ENCODE peak calls at places on chromosomes 2 and 18, in four cellular contexts. N, E, B and Z are unnamed samples.

GRCh38 chr2:179020156-179020750 is 29.7 kb downstream of the CCDC141 start:
- DNase-seq in N (peak), E (no peak), B (no peak), Z (peak)

GRCh38 chr2:189559579-189560272 is 20.9 kb downstream of the SLC40A1 start:
- DNase-seq in N (no peak), E (no peak), B (no peak), Z (peak)

GRCh38 chr2:80303006-80303741 is 1.4 kb downstream of the LRRTM1 start:
- DNase-seq in N (peak), E (no peak), B (no peak), Z (no peak)

GRCh38 chr2:9466147-9466683 is 8.1 kb upstream of the IAH1 start:
- DNase-seq in N (no peak), E (no peak), B (no peak), Z (no peak)

GRCh38 chr2:241844066-241844728 is 14.5 kb downstream of the PDCD1 start:
- DNase-seq in N (peak), E (peak), B (peak), Z (peak)

GRCh38 chr2:46549159-46549902 is 70.0 kb downstream of the TMEM247 start:
- DNase-seq in N (no peak), E (peak), B (no peak), Z (no peak)

GRCh38 chr18:68956650-68957049 is 158.8 kb downstream of the CCDC102B start:
- DNase-seq in N (no peak), E (no peak), B (no peak), Z (no peak)

GRCh38 chr2:94870392-94871225 is 621 bp upstream of the TEKT4 start:
- DNase-seq in N (no peak), E (no peak), B (no peak), Z (no peak)

GRCh38 chr2:86566828-86567205 is 3.6 kb upstream of the CHMP3 start:
- DNase-seq in N (no peak), E (no peak), B (no peak), Z (no peak)

GRCh38 chr2:136932700-136933099 is 167.4 kb downstream of the THSD7B start:
- DNase-seq in N (peak), E (peak), B (no peak), Z (no peak)

GRCh38 chr18:13653746-13654455 is 72.5 kb downstream of the FAM210A start:
- DNase-seq in N (no peak), E (no peak), B (no peak), Z (no peak)

GRCh38 chr2:105313877-105314276 is 15.7 kb downstream of the TGFBRAP1 start:
- DNase-seq in N (no peak), E (no peak), B (no peak), Z (no peak)

GRCh38 chr18:74493689-74494088 is 2.5 kb upstream of the CNDP2 start:
- DNase-seq in N (peak), E (peak), B (peak), Z (peak)

GRCh38 chr18:53649621-53650020 is 574.8 kb downstream of the MBD2 start:
- DNase-seq in N (peak), E (no peak), B (no peak), Z (no peak)

GRCh38 chr18:46158498-46158897 is 54.3 kb downstream of the HAUS1 start:
- DNase-seq in N (no peak), E (peak), B (no peak), Z (no peak)

GRCh38 chr18:653512-653911 is 3.9 kb upstream of the TYMS start:
- DNase-seq in N (no peak), E (no peak), B (no peak), Z (no peak)

GRCh38 chr18:61957801-61958516 is 65.2 kb upstream of the RNF152 start:
- DNase-seq in N (no peak), E (no peak), B (no peak), Z (no peak)

GRCh38 chr2:173358617-173359016 is 3.9 kb downstream of the CDCA7 start:
- DNase-seq in N (no peak), E (no peak), B (no peak), Z (no peak)

GRCh38 chr18:11392292-11392691 is 217.1 kb upstream of the SLC35G4 start:
- DNase-seq in N (peak), E (no peak), B (peak), Z (no peak)

GRCh38 chr2:159155315-159155714 is 131.2 kb downstream of the WDSUB1 start:
- DNase-seq in N (no peak), E (no peak), B (no peak), Z (no peak)

GRCh38 chr18:62710417-62710816 is 4.9 kb upstream of the PHLPP1 start:
- DNase-seq in N (no peak), E (peak), B (peak), Z (no peak)

GRCh38 chr2:197215988-197216979 is 94.3 kb downstream of the ANKRD44 start:
- DNase-seq in N (no peak), E (peak), B (peak), Z (no peak)

GRCh38 chr2:158395166-158395565 is 61.4 kb downstream of the CCDC148 start:
- DNase-seq in N (no peak), E (peak), B (peak), Z (no peak)

GRCh38 chr2:176117162-176117822 is 714 bp downstream of the HOXD10 start:
- DNase-seq in N (no peak), E (no peak), B (no peak), Z (no peak)

GRCh38 chr2:127580167-127581049 is 44.9 kb downstream of the MYO7B start:
- DNase-seq in N (no peak), E (no peak), B (no peak), Z (no peak)

GRCh38 chr2:203261326-203262159 is 22.7 kb downstream of the CYP20A1 start:
- DNase-seq in N (no peak), E (no peak), B (no peak), Z (no peak)

GRCh38 chr2:27191107-27191829 is 20.6 kb upstream of the ATRAID start:
- DNase-seq in N (peak), E (peak), B (peak), Z (peak)

GRCh38 chr2:96231316-96231715 is 22.7 kb upstream of the STARD7 start:
- DNase-seq in N (no peak), E (no peak), B (no peak), Z (no peak)

DNA sequence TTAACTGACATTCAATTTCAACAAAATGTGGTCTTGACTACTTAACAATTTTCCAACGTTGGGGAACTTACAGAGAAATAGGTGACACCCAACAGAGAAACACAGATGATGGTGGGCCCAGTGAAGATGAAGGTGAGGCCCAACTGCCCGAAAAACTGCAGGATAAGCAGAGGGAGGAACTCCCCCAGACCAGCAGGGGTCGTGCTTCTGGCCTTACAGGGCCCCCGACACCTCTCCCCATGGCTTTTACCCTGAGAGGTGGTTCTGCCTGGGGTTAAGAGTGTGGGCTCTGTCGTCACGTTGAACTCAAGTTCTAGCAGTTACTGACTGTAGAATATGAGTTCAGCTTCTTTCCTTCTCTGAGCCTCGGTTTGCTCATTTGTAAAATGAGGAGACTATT is 119.5 kb upstream of the SMIM21 start:
- DNase-seq in N (no peak), E (no peak), B (no peak), Z (no peak)
- TF ChIP-seq CTCF in N (no peak), E (no peak), B (peak), Z (no peak)

DNA sequence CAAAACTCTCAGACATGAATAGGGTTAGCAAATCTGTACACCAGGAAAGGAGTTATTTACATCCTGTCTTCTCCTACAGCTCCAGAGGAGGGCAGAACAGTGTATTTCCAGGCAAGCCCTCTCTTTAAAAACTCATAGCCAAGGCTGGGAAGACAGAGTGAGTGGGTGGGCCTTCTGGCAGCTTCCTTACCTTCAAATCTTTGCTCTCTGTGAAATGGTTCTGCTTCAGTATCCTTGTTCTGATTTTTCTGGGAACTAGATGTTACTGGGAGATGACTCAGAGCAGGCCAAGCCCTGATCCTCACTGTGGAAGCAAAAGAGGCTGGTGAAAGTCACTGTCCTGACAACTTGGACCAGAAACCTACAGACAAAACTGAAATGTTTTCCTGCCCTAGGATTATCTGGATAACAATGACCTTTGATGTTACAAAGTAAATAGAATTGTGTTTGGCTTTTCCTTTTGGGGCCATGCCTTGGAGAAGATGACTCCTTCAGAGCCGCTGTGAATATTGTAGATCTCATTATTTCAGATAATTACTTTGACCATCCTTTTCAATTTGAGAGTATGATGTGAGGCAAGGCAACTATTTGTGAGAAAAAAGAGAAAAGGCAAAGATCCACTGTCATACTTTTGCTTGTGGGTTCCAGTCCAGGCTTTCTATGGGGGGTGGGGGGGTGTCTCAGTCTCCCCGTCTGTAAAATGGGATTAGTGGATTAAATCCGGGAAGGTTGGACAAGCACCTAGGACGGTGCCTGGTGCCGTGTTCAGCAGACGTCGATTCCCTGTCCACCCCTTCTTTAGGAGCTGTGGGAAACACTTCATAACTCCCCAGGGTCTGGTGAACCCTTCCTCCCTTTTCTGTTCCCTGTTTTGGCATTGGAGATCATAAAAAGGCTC is 644 bp upstream of the QPCT start:
- DNase-seq in N (no peak), E (peak), B (peak), Z (peak)
- TF ChIP-seq CTCF in N (peak), E (peak), B (peak), Z (peak)

GRCh38 chr18:47931707-47932103 is 1.2 kb upstream of the SMAD2 start:
- DNase-seq in N (peak), E (no peak), B (peak), Z (peak)

GRCh38 chr18:47930086-47930843 is at the start of gene SMAD2:
- DNase-seq in N (peak), E (peak), B (peak), Z (peak)

GRCh38 chr18:47932170-47932569 is 1.7 kb upstream of the SMAD2 start:
- DNase-seq in N (no peak), E (no peak), B (no peak), Z (no peak)

GRCh38 chr18:47930844-47931706 is 616 bp upstream of the SMAD2 start:
- DNase-seq in N (peak), E (peak), B (peak), Z (peak)

GRCh38 chr18:47932603-47933002 is 2.1 kb upstream of the SMAD2 start:
- DNase-seq in N (peak), E (no peak), B (no peak), Z (no peak)
- TF ChIP-seq CTCF in N (no peak), E (no peak), B (no peak), Z (no peak)

GRCh38 chr2:54834721-54835120 is 111.3 kb downstream of the EML6 start:
- DNase-seq in N (no peak), E (no peak), B (no peak), Z (no peak)

GRCh38 chr2:54836477-54836876 is 113.0 kb downstream of the EML6 start:
- DNase-seq in N (no peak), E (peak), B (no peak), Z (no peak)

GRCh38 chr2:54824582-54824981 is 101.1 kb downstream of the EML6 start:
- DNase-seq in N (no peak), E (no peak), B (no peak), Z (no peak)

GRCh38 chr2:54831480-54831879 is 108.0 kb downstream of the EML6 start:
- DNase-seq in N (no peak), E (no peak), B (no peak), Z (no peak)

DNA sequence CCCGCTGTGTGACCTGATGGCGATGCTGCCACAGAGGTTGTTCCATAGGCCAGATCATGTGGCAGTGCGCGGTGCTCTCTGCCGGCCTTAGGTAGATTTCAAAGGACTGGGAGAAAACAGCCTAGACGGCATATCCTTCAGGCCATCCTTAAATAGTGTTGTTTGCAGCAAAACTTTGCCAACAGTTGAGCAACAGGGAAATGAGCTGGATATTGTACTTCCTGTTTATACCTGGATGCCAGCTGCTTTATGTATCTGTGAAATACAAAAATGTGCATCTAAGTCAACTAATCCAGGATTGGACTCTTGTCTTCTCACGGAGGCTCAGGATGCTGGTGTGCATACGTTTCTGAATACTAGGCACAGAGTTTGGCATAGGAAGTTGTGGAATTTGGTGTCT is 107.1 kb downstream of the EML6 start:
- DNase-seq in N (no peak), E (no peak), B (no peak), Z (no peak)
- TF ChIP-seq CTCF in N (no peak), E (no peak), B (no peak), Z (no peak)